ENCODE peak calls at places on chromosomes 5 and 9, in ten cellular contexts. H, A, J, Z, O, K, P, F, S and Q are unnamed samples.

GRCh38 chr5:110055301-110055700 is 365.6 kb downstream of the MAN2A1 start:
- DNase-seq in P (no peak), F (no peak), K (no peak), O (no peak), S (no peak), H (peak), J (no peak), Z (peak), A (no peak), Q (no peak)

GRCh38 chr5:2685651-2686050 is 65.8 kb downstream of the IRX2 start:
- DNase-seq in A (no peak), F (no peak), S (no peak), O (no peak), J (no peak), K (no peak), P (no peak), Z (peak), H (peak), Q (no peak)

GRCh38 chr5:109105631-109106267 is 304.0 kb downstream of the PJA2 start:
- DNase-seq in O (no peak), J (peak), H (peak), A (no peak), K (no peak), P (no peak), Z (peak), F (no peak), S (peak), Q (no peak)

GRCh38 chr9:109498195-109499060 is at the start of gene PTPN3:
- DNase-seq in H (no peak), P (no peak), J (no peak), K (no peak), A (no peak), F (no peak), S (no peak), O (peak), Z (no peak), Q (peak)

GRCh38 chr9:89911721-89912604 is 307.2 kb downstream of the GADD45G start:
- DNase-seq in S (no peak), O (peak), K (no peak), A (no peak), F (no peak), Z (no peak), J (no peak), H (peak), P (no peak), Q (no peak)

GRCh38 chr9:113903514-113904077 is 27.5 kb downstream of the ZNF618 start:
- DNase-seq in F (no peak), Z (no peak), A (no peak), S (no peak), P (no peak), J (no peak), H (no peak), O (no peak), K (no peak), Q (no peak)

GRCh38 chr5:18465833-18466681 is 831.8 kb downstream of the TAF11L14 start:
- DNase-seq in P (no peak), O (peak), A (peak), Z (peak), F (no peak), K (no peak), S (no peak), J (peak), H (peak), Q (no peak)

GRCh38 chr5:59142927-59143326 is 560.1 kb downstream of the RAB3C start:
- DNase-seq in K (no peak), F (no peak), S (no peak), A (no peak), H (no peak), Z (no peak), P (no peak), J (no peak), O (no peak), Q (no peak)

GRCh38 chr9:21746550-21746949 is 55.9 kb upstream of the MTAP start:
- DNase-seq in F (no peak), O (no peak), Z (no peak), S (no peak), P (no peak), J (no peak), K (no peak), H (no peak), A (no peak), Q (no peak)

GRCh38 chr5:52989781-52990530 is 804 bp downstream of the ITGA2 start:
- DNase-seq in P (peak), K (peak), O (peak), S (no peak), Z (no peak), F (peak), H (peak), J (peak), A (peak), Q (peak)

GRCh38 chr9:136997830-136998234 is 1.5 kb upstream of the CLIC3 start:
- DNase-seq in P (no peak), F (no peak), S (no peak), Z (no peak), A (no peak), H (no peak), O (no peak), J (no peak), K (no peak), Q (no peak)

GRCh38 chr5:148913985-148914421 is 87.6 kb downstream of the ADRB2 start:
- DNase-seq in K (no peak), H (peak), P (no peak), S (no peak), F (no peak), O (no peak), J (peak), Z (peak), A (no peak), Q (no peak)

GRCh38 chr9:16784002-16784401 is 86.5 kb downstream of the BNC2 start:
- DNase-seq in S (no peak), J (no peak), H (no peak), O (no peak), Z (no peak), F (no peak), K (no peak), A (no peak), P (no peak), Q (no peak)

DNA sequence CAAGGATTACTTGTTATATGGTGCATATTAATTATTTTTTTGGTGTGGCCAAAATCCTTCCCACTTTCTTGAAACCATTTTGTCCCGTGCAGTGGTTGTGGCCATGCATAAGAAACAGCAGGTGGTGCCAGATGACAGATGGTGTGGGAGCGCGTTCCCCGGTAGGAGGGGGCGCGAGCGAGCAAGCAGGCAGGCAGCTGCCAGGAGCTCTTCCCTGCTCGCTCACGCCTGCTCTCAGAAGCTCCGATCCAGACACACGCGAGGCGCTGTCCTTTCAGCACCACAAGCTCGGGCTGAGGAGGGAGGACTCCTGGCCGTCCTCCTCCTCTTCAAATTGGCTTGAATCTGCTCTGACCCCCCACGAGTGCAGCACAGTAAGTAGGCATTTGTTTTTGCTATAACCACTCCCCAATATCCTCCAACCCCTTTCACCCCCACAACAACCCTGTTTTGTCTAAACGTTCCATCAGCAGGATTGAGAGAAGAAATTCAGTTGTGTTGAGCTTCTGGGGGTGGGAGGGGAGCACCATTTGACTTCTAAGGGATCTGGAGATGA is at the start of gene NSG2:
- DNase-seq in O (peak), A (peak), Z (peak), F (peak), J (peak), H (peak), S (peak), P (peak), K (no peak), Q (peak)
- TF ChIP-seq CTCF in O (peak), A (peak), Z (peak), F (peak), J (peak), H (peak), S (peak), P (peak), K (no peak), Q (peak)

GRCh38 chr9:130854835-130855234 is 19.8 kb downstream of the ABL1 start:
- DNase-seq in H (no peak), Z (no peak), F (no peak), K (no peak), A (no peak), P (no peak), O (no peak), J (no peak), S (no peak), Q (peak)
- TF ChIP-seq CTCF in H (no peak), Z (no peak), F (no peak), K (no peak), A (no peak), P (no peak), O (peak), J (peak), S (no peak), Q (no peak)

DNA sequence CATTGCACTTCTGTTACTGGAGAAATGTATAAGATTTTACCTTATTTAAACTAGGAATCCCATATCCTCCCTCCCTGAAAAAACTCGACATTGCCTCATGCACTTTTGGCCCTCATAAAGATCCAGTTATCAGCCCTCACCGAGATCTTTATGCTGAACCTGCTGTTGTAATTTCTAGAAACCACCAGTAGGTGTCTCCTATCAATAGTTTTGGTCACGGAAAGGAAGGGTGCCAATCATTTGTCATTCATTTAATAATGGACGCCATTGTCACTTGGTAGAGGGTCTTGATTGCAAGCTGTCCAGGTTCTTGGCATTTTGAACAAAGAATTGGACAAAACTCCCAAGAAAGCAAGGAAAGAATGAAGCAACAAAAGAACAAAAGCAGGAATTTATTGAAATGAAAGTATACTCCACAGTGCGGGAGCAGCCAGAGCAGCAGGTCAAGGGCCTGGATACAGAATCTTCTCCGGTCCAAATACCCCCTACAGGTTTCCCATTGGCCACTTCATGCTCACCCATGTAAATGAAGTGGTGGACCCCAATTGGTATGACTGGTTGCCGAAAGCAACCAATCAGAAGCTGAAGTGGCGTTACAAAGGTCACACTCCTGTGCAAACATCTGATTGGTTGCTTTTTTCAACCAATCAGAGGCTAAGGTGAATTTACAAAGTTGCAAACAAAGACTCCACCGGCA is 524.3 kb downstream of the PSAT1 start:
- DNase-seq in A (no peak), H (peak), J (peak), F (peak), O (no peak), K (no peak), S (no peak), Z (peak), P (no peak), Q (no peak)
- TF ChIP-seq CTCF in A (peak), H (peak), J (peak), F (peak), O (peak), K (peak), S (peak), Z (peak), P (peak), Q (peak)

GRCh38 chr5:24530907-24531306 is 113.9 kb downstream of the CDH10 start:
- DNase-seq in A (no peak), P (no peak), K (no peak), O (no peak), F (no peak), Z (no peak), J (no peak), S (no peak), H (no peak), Q (no peak)
- TF ChIP-seq CTCF in A (no peak), P (no peak), K (no peak), O (no peak), F (no peak), Z (no peak), J (no peak), S (no peak), H (no peak), Q (no peak)

GRCh38 chr9:2802494-2802921 is 41.4 kb downstream of the PUM3 start:
- DNase-seq in F (no peak), O (no peak), A (no peak), P (no peak), H (peak), S (no peak), J (peak), K (no peak), Z (no peak), Q (no peak)

GRCh38 chr9:2798423-2798822 is 45.5 kb downstream of the PUM3 start:
- DNase-seq in S (no peak), Z (no peak), P (no peak), A (no peak), K (no peak), H (peak), O (no peak), F (no peak), J (no peak), Q (no peak)

DNA sequence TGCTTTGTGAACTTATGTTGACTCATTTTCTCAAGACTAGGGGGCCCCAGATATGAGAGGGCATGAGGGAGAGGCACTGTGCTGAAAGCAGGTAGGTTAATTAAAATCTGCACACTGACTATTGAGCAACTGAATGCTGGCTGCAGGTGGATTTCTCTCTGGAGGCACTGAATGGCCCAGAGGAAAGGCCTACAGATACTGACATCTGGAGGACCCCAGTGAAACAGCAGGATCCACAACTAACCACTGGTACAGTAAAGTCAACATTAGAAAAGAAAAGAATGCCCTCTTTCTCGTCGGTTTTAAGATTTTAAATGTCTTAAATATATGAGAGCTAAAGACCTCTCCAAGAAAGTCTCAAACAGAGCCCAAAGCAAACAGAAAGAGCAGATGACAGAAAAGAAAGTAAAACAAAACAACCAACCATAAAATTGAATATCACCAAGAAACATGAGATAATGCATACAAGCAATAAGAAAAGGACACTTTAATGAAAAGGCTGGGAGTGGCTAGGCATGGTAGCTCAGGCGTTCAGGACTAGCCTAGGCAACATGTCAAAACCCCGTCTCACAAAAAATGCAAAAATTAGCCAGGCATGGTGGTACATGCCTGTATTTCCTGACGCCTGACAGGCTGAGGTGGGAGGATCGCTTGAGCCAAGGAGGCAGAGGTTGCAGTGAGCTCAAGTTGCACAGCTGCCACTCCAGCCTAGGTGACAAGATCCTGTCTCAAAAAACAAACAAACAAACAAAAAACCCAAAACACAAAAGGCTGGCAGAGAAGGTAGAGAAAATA is 43.3 kb downstream of the PUM3 start:
- DNase-seq in A (no peak), O (peak), S (no peak), H (peak), K (no peak), P (no peak), F (no peak), Z (no peak), J (no peak), Q (no peak)
- TF ChIP-seq CTCF in A (no peak), O (peak), S (peak), H (peak), K (no peak), P (peak), F (peak), Z (peak), J (peak), Q (peak)

GRCh38 chr9:83980395-83981125 is at the start of gene RMI1:
- DNase-seq in K (peak), O (peak), S (peak), J (peak), H (peak), A (peak), Z (peak), P (peak), F (peak), Q (peak)
- TF ChIP-seq CTCF in K (no peak), O (no peak), S (no peak), J (peak), H (no peak), A (peak), Z (peak), P (no peak), F (no peak), Q (no peak)

DNA sequence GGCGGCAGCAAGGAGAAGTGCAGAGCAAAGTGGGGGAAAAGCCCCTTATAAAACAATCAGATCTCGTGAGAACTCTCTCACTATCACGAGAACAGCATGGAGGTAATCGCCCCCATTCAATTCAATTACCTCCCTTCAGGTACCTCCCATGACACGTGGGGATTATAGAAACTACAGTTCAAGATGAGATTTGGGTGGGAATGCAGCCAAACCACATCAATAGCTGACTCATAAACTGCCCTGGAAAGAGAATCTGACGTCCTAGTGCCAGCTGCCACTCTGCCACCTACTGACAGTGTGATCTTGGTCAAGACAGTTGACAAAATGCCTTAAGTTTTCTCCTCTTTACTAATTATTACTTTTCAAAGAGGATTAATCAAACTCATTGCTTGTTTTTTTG is 128.3 kb downstream of the GPBP1 start:
- DNase-seq in P (no peak), K (no peak), Z (no peak), F (peak), A (no peak), O (no peak), H (peak), J (peak), S (peak), Q (no peak)
- TF ChIP-seq CTCF in P (no peak), K (no peak), Z (no peak), F (no peak), A (no peak), O (no peak), H (peak), J (peak), S (peak), Q (no peak)